ENCODE peak calls at places on chromosome 21, in seven cellular contexts. M is gastrocnemius medialis; G is IMR-90; D is breast epithelium; A is neural progenitor cell; H is lung; E is activated CD8-positive, alpha-beta T cell treated with anti-CD3 and anti-CD28 coated beads for 36 hours. U is an unnamed sample.

GRCh38 chr21:33945652-33946270 is 30.2 kb upstream of the ATP5PO start:
- DNase-seq in M (no peak), G (no peak), D (no peak), A (no peak), H (no peak), E (no peak), U (no peak)

GRCh38 chr21:44955141-44955802 is 15.4 kb downstream of the SLX9 start:
- DNase-seq in M (no peak), G (peak; percentile 45), D (no peak), A (no peak), H (no peak), E (no peak), U (no peak)

GRCh38 chr21:46122241-46122671 is 24.3 kb downstream of the COL6A2 start:
- DNase-seq in M (no peak), G (peak; percentile 78), D (peak; percentile 47), A (no peak), H (no peak), E (no peak), U (no peak)

GRCh38 chr21:21114456-21114855 is 116.2 kb downstream of the NCAM2 start:
- DNase-seq in M (no peak), G (no peak), D (no peak), A (no peak), H (no peak), E (no peak), U (no peak)

GRCh38 chr21:34073749-34074282 is 438 bp downstream of the MRPS6 start:
- DNase-seq in M (peak; percentile 8), G (no peak), D (no peak), A (peak; percentile 67), H (no peak), E (peak; percentile 13), U (peak; percentile 54)

GRCh38 chr21:32653326-32653901 is 41.2 kb upstream of the CFAP298 start:
- DNase-seq in M (no peak), G (peak; percentile 10), D (no peak), A (peak; percentile 43), H (no peak), E (peak; percentile 51), U (peak; percentile 56)

GRCh38 chr21:29870814-29871213 is 69.0 kb downstream of the GRIK1 start:
- DNase-seq in M (no peak), G (no peak), D (no peak), A (no peak), H (no peak), E (no peak), U (no peak)

GRCh38 chr21:20968391-20968790 is 29.8 kb upstream of the NCAM2 start:
- DNase-seq in M (no peak), G (no peak), D (no peak), A (no peak), H (no peak), E (no peak), U (no peak)

GRCh38 chr21:32137266-32137665 is 141.6 kb downstream of the MIS18A start:
- DNase-seq in M (no peak), G (no peak), D (no peak), A (no peak), H (no peak), E (no peak), U (no peak)

GRCh38 chr21:20720623-20721022 is 277.6 kb upstream of the NCAM2 start:
- DNase-seq in M (no peak), G (no peak), D (no peak), A (no peak), H (no peak), E (no peak), U (no peak)

GRCh38 chr21:31173881-31174555 is 135.7 kb upstream of the KRTAP19-8 start:
- DNase-seq in M (no peak), G (no peak), D (no peak), A (peak; percentile 6), H (no peak), E (no peak), U (no peak)

GRCh38 chr21:46139686-46140085 is 15.7 kb downstream of the FTCD start:
- DNase-seq in M (no peak), G (no peak), D (no peak), A (no peak), H (no peak), E (no peak), U (no peak)

GRCh38 chr21:45488839-45489479 is 53.3 kb downstream of the SLC19A1 start:
- DNase-seq in M (no peak), G (no peak), D (no peak), A (peak; percentile 52), H (no peak), E (no peak), U (no peak)

GRCh38 chr21:38990424-38990794 is 184.7 kb downstream of the ETS2 start:
- DNase-seq in M (no peak), G (no peak), D (no peak), A (peak; percentile 58), H (no peak), E (no peak), U (no peak)

GRCh38 chr21:21968810-21969588 is 970.8 kb downstream of the NCAM2 start:
- DNase-seq in M (no peak), G (no peak), D (no peak), A (no peak), H (no peak), E (no peak), U (no peak)

GRCh38 chr21:35478096-35479080 is 429.3 kb upstream of the RUNX1 start:
- DNase-seq in M (no peak), G (peak; percentile 24), D (no peak), A (no peak), H (no peak), E (no peak), U (no peak)

GRCh38 chr21:35476616-35477395 is 427.7 kb upstream of the RUNX1 start:
- DNase-seq in M (no peak), G (peak; percentile 71), D (no peak), A (no peak), H (no peak), E (no peak), U (no peak)

GRCh38 chr21:35475768-35476167 is 426.7 kb upstream of the RUNX1 start:
- DNase-seq in M (no peak), G (peak; percentile 75), D (no peak), A (no peak), H (no peak), E (peak; percentile 5), U (no peak)

GRCh38 chr21:35479529-35479928 is 430.4 kb upstream of the RUNX1 start:
- DNase-seq in M (no peak), G (no peak), D (no peak), A (no peak), H (no peak), E (no peak), U (no peak)

DNA sequence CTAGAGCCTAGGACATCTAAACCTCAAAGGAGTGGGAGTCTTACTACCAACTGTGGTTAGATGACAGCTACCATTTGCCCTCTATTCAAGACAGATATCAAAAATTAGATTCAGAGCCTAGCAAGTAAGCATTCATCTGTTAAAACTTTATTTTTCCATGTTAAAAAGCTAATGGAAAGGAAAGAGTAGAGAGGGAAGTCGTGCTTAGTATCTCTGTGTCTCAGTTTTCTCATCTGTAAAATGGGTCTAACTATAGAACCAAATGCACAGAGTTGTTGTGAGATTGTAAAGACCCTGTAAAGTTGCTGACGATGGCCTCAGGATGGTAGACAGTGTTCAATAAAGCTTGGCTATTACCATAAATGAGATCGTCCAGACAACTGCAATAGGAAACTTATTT is 428.5 kb upstream of the RUNX1 start:
- DNase-seq in M (no peak), G (no peak), D (no peak), A (no peak), H (no peak), E (no peak), U (no peak)
- TF ChIP-seq CTCF in M (no peak), G (no peak), D (no peak), A (no peak), H (no peak), E (no peak), U (no peak)

GRCh38 chr21:37863842-37864241 is 52.4 kb downstream of the KCNJ6 start:
- DNase-seq in M (no peak), G (peak; percentile 94), D (no peak), A (no peak), H (no peak), E (peak; percentile 9), U (no peak)

GRCh38 chr21:37855568-37856391 is 60.5 kb downstream of the KCNJ6 start:
- DNase-seq in M (no peak), G (peak; percentile 89), D (no peak), A (peak; percentile 9), H (no peak), E (no peak), U (no peak)

GRCh38 chr21:37862536-37862935 is 53.7 kb downstream of the KCNJ6 start:
- DNase-seq in M (no peak), G (peak; percentile 66), D (no peak), A (peak; percentile 65), H (no peak), E (no peak), U (peak; percentile 56)

GRCh38 chr21:37861561-37861960 is 54.7 kb downstream of the KCNJ6 start:
- DNase-seq in M (no peak), G (no peak), D (no peak), A (no peak), H (no peak), E (no peak), U (no peak)

DNA sequence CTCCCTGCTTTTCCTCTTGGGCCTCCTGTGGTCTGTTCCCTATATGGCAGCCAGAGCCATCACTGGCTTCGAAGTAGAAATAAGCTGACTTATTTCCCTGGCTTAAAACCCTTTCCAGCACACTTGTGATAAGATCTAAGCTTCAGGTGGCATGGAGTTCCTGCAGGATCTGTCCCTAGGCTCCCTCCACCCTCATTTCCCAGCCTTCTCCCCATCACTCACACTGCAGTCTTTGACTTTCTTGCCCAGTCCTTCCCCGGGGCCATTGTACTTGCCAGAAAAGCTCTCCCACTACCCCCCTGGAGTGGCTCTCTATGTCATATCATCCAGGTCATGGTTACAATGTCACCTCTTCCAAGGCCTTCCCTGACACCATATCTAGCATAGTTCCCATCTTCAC is 55.8 kb downstream of the KCNJ6 start:
- DNase-seq in M (no peak), G (no peak), D (no peak), A (no peak), H (peak; percentile 19), E (no peak), U (no peak)
- TF ChIP-seq CTCF in M (no peak), G (no peak), D (no peak), A (no peak), H (no peak), E (no peak), U (no peak)

GRCh38 chr21:43315244-43316137 is 111.4 kb downstream of the SIK1 start:
- DNase-seq in M (no peak), G (no peak), D (no peak), A (no peak), H (no peak), E (peak; percentile 34), U (no peak)
- TF ChIP-seq CTCF in M (no peak), G (no peak), D (no peak), A (no peak), H (no peak), E (no peak), U (no peak)

GRCh38 chr21:35556536-35556935 is 503.8 kb downstream of the SETD4 start:
- DNase-seq in M (no peak), G (no peak), D (no peak), A (no peak), H (no peak), E (no peak), U (no peak)

GRCh38 chr21:35562876-35563275 is 497.4 kb downstream of the SETD4 start:
- DNase-seq in M (no peak), G (peak; percentile 51), D (no peak), A (no peak), H (no peak), E (no peak), U (no peak)

GRCh38 chr21:35561076-35561475 is 499.2 kb downstream of the SETD4 start:
- DNase-seq in M (no peak), G (no peak), D (no peak), A (no peak), H (no peak), E (no peak), U (no peak)

GRCh38 chr21:35559881-35560280 is 500.4 kb downstream of the SETD4 start:
- DNase-seq in M (no peak), G (peak; percentile 61), D (no peak), A (no peak), H (no peak), E (no peak), U (no peak)

GRCh38 chr21:35559128-35559831 is 501.0 kb downstream of the SETD4 start:
- DNase-seq in M (no peak), G (peak; percentile 95), D (no peak), A (no peak), H (no peak), E (no peak), U (no peak)
- TF ChIP-seq CTCF in M (no peak), G (peak; percentile 13), D (no peak), A (no peak), H (no peak), E (no peak), U (no peak)